ENCODE peak calls at places on chromosomes 1 and 21, in four cellular contexts. L is HL-60, R is right cardiac atrium, V is testis. P is an unnamed sample. For H3K27me3, the result is how much of the 10 kb centered on the place peaks cover.

GRCh38 chr1:16082283-16083038 is 9.0 kb upstream of the FAM131C start:
- DNase-seq in L (no peak), V (peak), R (peak), P (peak)

GRCh38 chr1:199290186-199290585 is 651.3 kb downstream of the PTPRC start:
- DNase-seq in V (no peak), R (no peak), L (no peak), P (no peak)

GRCh38 chr1:162373072-162373427 is 3.6 kb downstream of the SPATA46 start:
- DNase-seq in L (no peak), R (no peak), V (no peak), P (no peak)

GRCh38 chr21:32297449-32297848 is 1.2 kb upstream of the MRAP start:
- DNase-seq in V (no peak), R (no peak), L (no peak), P (no peak)

GRCh38 chr1:21189906-21190500 is 13.3 kb upstream of the EIF4G3 start:
- DNase-seq in R (no peak), L (no peak), V (no peak), P (no peak)

GRCh38 chr1:178172939-178173338 is 79.0 kb downstream of the RASAL2 start:
- DNase-seq in L (no peak), V (no peak), R (no peak), P (no peak)

GRCh38 chr1:159015440-159015909 is 5.8 kb downstream of the IFI16 start:
- DNase-seq in R (peak), L (peak), V (peak), P (peak)

GRCh38 chr1:28437924-28438699 is 67.7 kb upstream of the RCC1 start:
- DNase-seq in V (peak), L (peak), R (peak), P (peak)

GRCh38 chr1:25871704-25872494 is 3.6 kb downstream of the PAQR7 start:
- DNase-seq in L (no peak), V (no peak), R (no peak), P (peak)

GRCh38 chr1:205767248-205767647 is 8.0 kb downstream of the RAB29 start:
- DNase-seq in L (no peak), R (no peak), V (no peak), P (no peak)

GRCh38 chr1:59919742-59920141 is 6.8 kb downstream of the CYP2J2 start:
- DNase-seq in L (no peak), V (no peak), R (no peak), P (no peak)

GRCh38 chr21:44856131-44856530 is 17.4 kb downstream of the PTTG1IP start:
- DNase-seq in L (no peak), R (no peak), V (no peak), P (no peak)

GRCh38 chr1:184406454-184406853 is 19.6 kb downstream of the C1orf21 start:
- DNase-seq in L (no peak), R (no peak), V (no peak), P (no peak)

GRCh38 chr1:25033828-25034451 is 103.9 kb upstream of the RUNX3 start:
- DNase-seq in V (peak), R (peak), L (peak), P (peak)

GRCh38 chr1:164589408-164589807 is 30.4 kb downstream of the PBX1 start:
- DNase-seq in V (no peak), L (no peak), R (no peak), P (no peak)

GRCh38 chr1:48007044-48007443 is 9.9 kb upstream of the TRABD2B start:
- DNase-seq in L (no peak), V (peak), R (peak), P (no peak)

GRCh38 chr1:157519451-157519850 is 32.9 kb downstream of the FCRL5 start:
- DNase-seq in V (no peak), R (no peak), L (no peak), P (no peak)

GRCh38 chr1:85274969-85275453 is 1.4 kb downstream of the BCL10 start:
- DNase-seq in L (no peak), R (no peak), V (no peak), P (no peak)

GRCh38 chr1:47181955-47182680 is 7.7 kb downstream of the PDZK1IP1 start:
- DNase-seq in L (no peak), R (no peak), V (no peak), P (no peak)

GRCh38 chr1:11878081-11878890 is 19.5 kb upstream of the NPPB start:
- DNase-seq in R (no peak), L (no peak), V (no peak), P (no peak)

GRCh38 chr1:43185021-43185420 is 12.9 kb downstream of the CFAP57 start:
- DNase-seq in R (no peak), V (no peak), L (no peak), P (no peak)

GRCh38 chr1:200029624-200030074 is 2.1 kb downstream of the NR5A2 start:
- DNase-seq in R (no peak), V (no peak), L (no peak), P (no peak)

GRCh38 chr1:226882631-226883409 is 12.4 kb downstream of the PSEN2 start:
- DNase-seq in R (no peak), L (no peak), V (peak), P (no peak)

GRCh38 chr1:99963041-99963795 is 6.6 kb upstream of the SLC35A3 start:
- DNase-seq in R (no peak), L (no peak), V (no peak), P (no peak)

GRCh38 chr1:13749543-13750307 is 49.7 kb downstream of the PRDM2 start:
- DNase-seq in V (peak), R (peak), L (no peak), P (peak)

GRCh38 chr1:187417524-187417923 is 588.8 kb downstream of the PLA2G4A start:
- DNase-seq in V (no peak), R (no peak), L (no peak), P (no peak)

GRCh38 chr1:149888160-149888998 is 11.0 kb upstream of the BOLA1 start:
- DNase-seq in V (peak), R (peak), L (peak), P (peak)

GRCh38 chr1:13593511-13594131 is 10.0 kb downstream of the PDPN start:
- DNase-seq in R (no peak), V (peak), L (no peak), P (peak)

GRCh38 chr21:29307718-29308455 is 9.2 kb downstream of the BACH1 start:
- DNase-seq in R (no peak), L (no peak), V (no peak), P (no peak)

GRCh38 chr1:58848818-58849411 is 65.1 kb upstream of the JUN start:
- DNase-seq in R (peak), L (no peak), V (peak), P (peak)

GRCh38 chr1:154840557-154841176 is 29.4 kb downstream of the KCNN3 start:
- DNase-seq in V (no peak), R (no peak), L (no peak), P (no peak)

GRCh38 chr1:107196973-107197562 is 56.2 kb downstream of the NTNG1 start:
- DNase-seq in R (no peak), V (peak), L (peak), P (no peak)

GRCh38 chr1:159900086-159900680 is at the start of gene CFAP45:
- DNase-seq in L (no peak), R (peak), V (peak), P (peak)

DNA sequence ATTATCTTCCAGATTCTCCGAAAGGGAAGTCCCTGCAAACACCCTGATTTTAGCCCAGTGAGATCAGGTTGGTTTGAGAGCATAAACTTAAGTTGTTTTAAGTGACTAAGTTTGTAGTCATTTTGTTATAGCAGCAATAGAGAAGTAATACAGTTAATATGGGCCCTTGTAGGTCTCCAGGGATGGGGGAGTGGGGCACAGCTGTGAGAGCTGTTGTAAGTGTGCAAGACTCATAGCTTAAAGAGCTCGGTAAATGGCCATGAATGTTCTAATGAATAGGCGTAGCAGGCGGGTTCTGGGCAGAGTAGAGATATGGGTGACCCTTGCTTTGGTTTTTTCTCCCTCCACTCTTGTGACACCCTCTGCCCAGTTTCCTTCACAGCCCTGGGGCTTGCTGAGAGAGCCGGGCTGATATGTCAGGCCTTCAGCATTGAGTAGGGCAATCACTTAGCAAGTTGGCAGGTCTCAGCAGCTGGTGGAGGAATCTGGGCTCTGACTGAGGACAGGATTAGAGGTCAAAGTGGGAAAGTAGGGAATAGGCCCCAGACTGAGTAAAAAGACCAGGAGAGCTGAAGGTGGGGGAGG is 16.0 kb upstream of the ID3 start:
- DNase-seq in R (no peak), V (no peak), L (no peak), P (no peak)
- H3K27ac ChIP-seq in R (peak), V (no peak), L (no peak), P (peak)

GRCh38 chr1:6207921-6208320 is 2.0 kb downstream of the RNF207 start:
- DNase-seq in V (no peak), L (no peak), R (no peak), P (no peak)

GRCh38 chr1:6207075-6207885 is 1.4 kb downstream of the RNF207 start:
- DNase-seq in L (no peak), R (no peak), V (no peak), P (no peak)

GRCh38 chr1:6210606-6211355 is 4.9 kb downstream of the RNF207 start:
- DNase-seq in L (no peak), R (no peak), V (no peak), P (no peak)

GRCh38 chr1:6209661-6210605 is 4.0 kb downstream of the RNF207 start:
- DNase-seq in V (no peak), L (no peak), R (no peak), P (no peak)

GRCh38 chr1:6208723-6209660 is 3.1 kb downstream of the RNF207 start:
- DNase-seq in V (peak), L (peak), R (peak), P (peak)
- H3K27me3 ChIP-seq in V (under half), L (under half), R (under half), P (under half)

DNA sequence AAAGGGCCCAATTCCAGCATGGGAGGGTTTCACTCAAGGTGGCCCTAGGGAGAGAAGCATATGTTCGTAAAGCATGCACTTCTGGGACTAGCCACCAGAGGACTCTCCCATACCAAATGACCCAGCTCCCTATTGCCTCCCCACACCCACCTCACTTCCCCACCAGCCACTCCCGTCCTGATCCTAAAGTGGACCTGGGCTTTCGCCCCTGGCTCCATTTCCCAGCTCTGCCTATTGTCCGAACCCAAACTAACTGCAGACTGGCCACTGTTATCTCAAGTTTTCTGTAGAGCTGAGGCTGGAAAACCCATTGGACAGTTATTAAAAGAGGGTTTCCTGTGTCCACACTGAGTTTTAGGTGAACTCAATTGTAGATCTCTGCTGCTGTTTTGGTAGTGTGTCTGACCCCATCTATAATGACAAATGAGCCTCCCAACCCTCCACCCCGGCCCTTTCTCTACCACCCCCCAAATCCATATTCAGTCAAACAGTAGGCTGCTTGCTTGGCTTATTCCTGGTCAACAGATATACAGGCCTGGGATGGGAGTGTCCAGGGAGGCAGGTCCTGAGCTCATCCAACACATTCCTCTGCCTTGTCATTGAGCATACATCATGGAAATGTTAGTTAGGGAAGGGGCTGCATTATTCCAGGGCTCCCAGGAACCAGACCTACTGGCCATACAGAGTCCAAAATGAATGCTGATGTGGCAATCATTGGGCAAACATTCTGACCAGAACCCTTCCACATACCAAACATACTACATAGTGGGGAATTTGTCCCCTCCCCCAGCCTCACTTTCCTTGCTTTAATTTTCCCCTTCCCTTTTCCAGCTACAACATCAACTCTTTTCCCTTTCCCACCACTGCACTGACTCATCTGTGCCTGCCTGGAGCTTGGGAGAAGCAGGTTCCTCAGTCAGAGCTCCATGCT is 59.2 kb downstream of the ABCA4 start:
- DNase-seq in V (peak), R (peak), L (no peak), P (peak)
- H3K27ac ChIP-seq in V (no peak), R (no peak), L (no peak), P (no peak)

GRCh38 chr1:204384636-204385354 is 25.1 kb upstream of the PLEKHA6 start:
- DNase-seq in V (peak), R (peak), L (no peak), P (peak)
- H3K27me3 ChIP-seq in V (under half), R (under half), L (under half), P (under half)